ENCODE peak calls at places on chromosome 3, in seven cellular contexts. B is upper lobe of left lung, X is ovary, G is A549, N is GM12878, C is HepG2, W is tibial nerve. Y is an unnamed sample.
A peak's percentile ranks its signal among the peaks of the same experiment; 100 is the strongest.

GRCh38 chr3:54970895-54971294 is 43.0 kb upstream of the LRTM1 start:
- DNase-seq in B (no peak), X (no peak), G (no peak), N (no peak), C (no peak), W (no peak), Y (no peak)

GRCh38 chr3:71150293-71150954 is 433.1 kb downstream of the FOXP1 start:
- DNase-seq in B (no peak), X (no peak), G (no peak), N (no peak), C (no peak), W (no peak), Y (no peak)

GRCh38 chr3:167100651-167101050 is 279.4 kb downstream of the ZBBX start:
- DNase-seq in B (no peak), X (no peak), G (no peak), N (no peak), C (no peak), W (no peak), Y (no peak)

GRCh38 chr3:99031778-99032177 is 130.3 kb upstream of the DCBLD2 start:
- DNase-seq in B (no peak), X (no peak), G (no peak), N (no peak), C (no peak), W (no peak), Y (no peak)

GRCh38 chr3:70090322-70090913 is 90.9 kb downstream of the SAMMSON start:
- DNase-seq in B (no peak), X (no peak), G (peak; percentile 28), N (no peak), C (no peak), W (no peak), Y (no peak)

GRCh38 chr3:14548321-14548729 is 8.2 kb upstream of the GRIP2 start:
- DNase-seq in B (no peak), X (peak; percentile 79), G (peak; percentile 67), N (no peak), C (peak; percentile 56), W (peak; percentile 52), Y (peak; percentile 74)

GRCh38 chr3:129052675-129053074 is 7.9 kb upstream of the GP9 start:
- DNase-seq in B (no peak), X (peak; percentile 57), G (no peak), N (no peak), C (no peak), W (no peak), Y (no peak)

GRCh38 chr3:71395927-71396695 is 187.4 kb downstream of the FOXP1 start:
- DNase-seq in B (no peak), X (no peak), G (no peak), N (no peak), C (no peak), W (no peak), Y (no peak)

GRCh38 chr3:138960417-138960852 is 13.4 kb downstream of the FOXL2NB start:
- DNase-seq in B (peak; percentile 80), X (peak; percentile 56), G (no peak), N (no peak), C (no peak), W (no peak), Y (no peak)

GRCh38 chr3:150599611-150600297 is 3.4 kb upstream of the SELENOT start:
- DNase-seq in B (no peak), X (no peak), G (no peak), N (no peak), C (no peak), W (no peak), Y (no peak)
- TF ChIP-seq EP300 in B (no peak), X (no peak), G (no peak), N (peak; percentile 16), C (no peak), W (no peak), Y (no peak)

GRCh38 chr3:195030791-195031321 is 240.1 kb downstream of the XXYLT1 start:
- DNase-seq in B (peak; percentile 73), X (no peak), G (peak; percentile 14), N (no peak), C (peak; percentile 74), W (no peak), Y (no peak)
- H3K4me1 ChIP-seq in B (peaks cover 23% of the 10 kb centered on the region), X (no peaks in the 10 kb centered on the region), G (peaks cover 26% of the 10 kb centered on the region), N (no peaks in the 10 kb centered on the region), C (peaks cover 74% of the 10 kb centered on the region), W (no peaks in the 10 kb centered on the region), Y (no peaks in the 10 kb centered on the region)

GRCh38 chr3:130312374-130312773 is 33.1 kb upstream of the COL6A5 start:
- DNase-seq in B (no peak), X (no peak), G (no peak), N (no peak), C (no peak), W (no peak), Y (no peak)

DNA sequence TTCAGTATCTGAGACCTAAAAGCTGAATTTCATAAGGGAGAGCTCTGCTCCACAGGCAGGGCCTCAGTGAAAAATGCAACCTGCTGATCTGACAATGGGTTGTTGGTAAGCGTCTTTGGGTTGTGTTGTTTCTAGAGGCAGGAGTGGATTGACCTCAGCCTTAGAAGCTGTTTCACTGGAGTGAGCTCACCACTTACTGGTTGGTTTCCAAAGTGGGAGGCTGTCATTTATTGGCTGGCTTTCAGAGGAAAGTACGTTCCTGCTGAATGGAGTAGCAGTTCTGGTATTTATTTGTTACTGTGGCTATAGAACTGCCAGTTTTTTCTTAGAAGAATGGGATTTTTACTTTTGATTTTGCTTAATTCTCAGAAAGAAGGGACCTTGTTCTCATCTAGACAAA is 29.3 kb upstream of the COL6A5 start:
- DNase-seq in B (no peak), X (no peak), G (no peak), N (no peak), C (no peak), W (no peak), Y (no peak)
- TF ChIP-seq EP300 in B (no peak), X (no peak), G (no peak), N (no peak), C (no peak), W (no peak), Y (no peak)

DNA sequence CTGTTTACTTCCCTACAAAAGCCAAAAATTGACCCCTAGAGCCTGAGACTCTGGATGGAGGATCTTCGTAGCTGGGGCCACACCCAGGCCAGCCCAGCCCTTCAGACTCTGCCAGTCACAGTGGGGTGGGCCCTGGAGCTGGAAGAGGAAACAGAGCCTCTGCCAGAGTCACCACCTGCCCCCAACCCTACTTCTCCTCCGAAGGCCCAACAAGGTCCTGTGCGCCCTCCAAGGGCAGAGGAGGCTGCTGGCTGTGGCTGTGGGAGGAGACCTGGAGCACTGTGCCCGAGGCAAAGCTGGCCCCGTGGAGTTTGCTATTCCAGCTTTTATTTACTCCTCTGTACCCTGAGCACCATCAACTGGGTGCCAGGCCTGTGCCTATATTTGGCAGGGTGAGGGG is 19.0 kb downstream of the CISH start:
- DNase-seq in B (no peak), X (no peak), G (no peak), N (no peak), C (no peak), W (no peak), Y (no peak)
- H3K4me1 ChIP-seq in B (peaks cover 40% of the 10 kb centered on the region), X (peaks cover 10% of the 10 kb centered on the region), G (peaks cover 14% of the 10 kb centered on the region), N (peaks cover 35% of the 10 kb centered on the region), C (peaks cover 78% of the 10 kb centered on the region), W (no peaks in the 10 kb centered on the region), Y (peaks cover 8% of the 10 kb centered on the region)

DNA sequence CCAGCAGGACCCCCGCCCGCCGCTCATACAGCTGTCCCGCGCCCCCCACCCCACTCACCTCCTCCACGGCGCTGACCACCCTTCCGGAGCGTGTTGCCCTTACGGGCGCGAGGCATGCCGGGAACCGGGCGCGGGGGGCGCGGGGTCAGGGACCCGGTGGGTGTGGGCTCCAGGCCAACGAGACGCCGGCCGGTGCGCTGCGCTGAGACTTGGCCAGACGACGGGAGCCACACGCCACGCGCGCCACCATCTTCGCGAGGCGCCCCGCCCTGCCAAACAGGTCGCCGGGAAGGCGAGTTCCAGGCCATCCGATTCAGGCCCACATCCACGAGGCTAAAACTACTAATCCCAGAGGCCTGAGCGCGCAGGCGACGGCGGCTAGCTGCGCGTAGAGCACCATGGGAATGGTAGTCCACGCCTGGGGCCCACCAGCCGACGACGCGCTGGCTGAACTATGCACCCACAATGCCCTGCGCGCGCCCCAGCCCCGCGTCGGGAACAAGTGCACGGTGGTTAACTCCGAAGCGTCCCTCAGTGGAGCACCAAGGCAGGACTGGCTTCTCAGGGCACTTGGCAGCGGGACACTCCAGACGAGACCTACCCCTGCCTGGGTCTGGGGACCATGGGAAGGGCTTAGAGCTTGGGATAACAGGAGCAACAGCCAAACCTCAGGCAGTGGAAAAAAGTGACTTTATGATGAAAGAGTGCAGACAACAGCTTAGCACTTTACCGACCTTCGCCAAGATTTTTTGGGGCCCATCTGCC is at the start of gene IFRD2:
- DNase-seq in B (peak; percentile 99), X (peak; percentile 95), G (peak; percentile 97), N (peak; percentile 92), C (peak; percentile 95), W (peak; percentile 94), Y (peak; percentile 99)
- TF ChIP-seq EP300 in B (no peak), X (no peak), G (no peak), N (no peak), C (no peak), W (peak; percentile 92), Y (no peak)

DNA sequence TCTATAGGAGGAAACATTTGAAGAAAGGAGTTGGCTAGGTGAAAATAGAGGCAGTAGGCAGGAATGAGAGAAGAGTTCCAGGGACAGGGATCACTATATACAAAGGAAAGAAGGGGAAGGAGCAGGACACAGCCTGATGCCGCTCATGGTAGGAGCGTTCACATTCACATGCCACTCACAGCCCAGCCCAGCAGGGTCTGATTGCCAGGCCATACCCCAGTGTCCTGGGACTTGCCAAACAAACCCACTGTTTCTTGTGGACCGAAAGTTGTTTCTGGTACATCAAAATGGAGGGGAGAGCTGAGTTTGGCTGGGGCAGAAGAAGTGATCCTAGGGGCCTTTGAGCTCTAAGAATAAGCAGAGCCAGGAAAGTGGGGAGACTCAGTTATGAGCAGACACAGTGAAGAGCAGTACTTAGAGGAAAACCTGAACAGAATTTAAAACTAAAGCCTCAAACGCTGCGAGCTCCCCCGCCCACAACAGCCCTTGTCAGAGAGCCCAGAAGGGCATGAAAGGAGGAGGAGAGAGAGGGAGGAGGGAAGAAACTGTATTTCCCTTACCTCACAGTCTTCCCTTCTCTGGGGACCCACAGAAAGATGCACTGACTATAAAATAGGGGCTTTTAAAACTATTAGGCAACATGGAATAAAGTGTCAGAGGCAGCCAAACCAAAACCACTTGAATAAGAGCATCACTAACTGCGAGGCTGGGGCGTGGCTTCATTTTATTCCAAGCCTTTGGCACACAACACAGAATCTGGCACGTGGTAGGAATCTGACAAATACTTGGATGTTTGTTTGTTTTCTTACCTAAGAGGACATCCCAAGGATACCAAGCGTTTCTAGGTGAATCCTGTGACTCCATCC is 129.0 kb downstream of the RPL22L1 start:
- DNase-seq in B (no peak), X (peak; percentile 53), G (peak; percentile 50), N (no peak), C (no peak), W (peak; percentile 83), Y (peak; percentile 88)
- H3K4me1 ChIP-seq in B (no peaks in the 10 kb centered on the region), X (peaks cover 5% of the 10 kb centered on the region), G (peaks cover 33% of the 10 kb centered on the region), N (no peaks in the 10 kb centered on the region), C (no peaks in the 10 kb centered on the region), W (no peaks in the 10 kb centered on the region), Y (no peaks in the 10 kb centered on the region)

DNA sequence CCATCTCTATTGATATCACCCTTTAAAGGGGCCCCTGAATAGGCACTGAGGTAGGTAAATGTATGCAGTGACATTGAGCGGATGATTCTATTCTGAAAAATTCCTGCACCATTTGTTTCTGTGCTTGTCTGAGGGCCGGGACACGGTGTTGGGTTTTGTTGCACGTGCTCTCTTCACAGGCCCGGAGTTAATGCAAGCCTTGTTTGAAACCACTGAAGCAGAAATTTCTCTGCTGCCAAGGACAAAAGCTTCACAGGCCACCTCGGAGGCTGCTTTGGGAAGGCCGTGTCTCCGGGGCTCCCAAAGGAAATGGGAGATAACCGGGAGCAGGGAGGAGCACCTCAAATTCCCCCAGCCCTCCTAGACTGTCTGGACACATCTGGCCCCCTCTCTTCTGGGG is 179.4 kb downstream of the OPA1 start:
- DNase-seq in B (no peak), X (no peak), G (no peak), N (no peak), C (peak; percentile 36), W (no peak), Y (no peak)
- TF ChIP-seq EP300 in B (no peak), X (no peak), G (no peak), N (no peak), C (no peak), W (no peak), Y (no peak)

GRCh38 chr3:116734243-116734642 is 24.7 kb downstream of the TUSC7 start:
- DNase-seq in B (no peak), X (no peak), G (no peak), N (no peak), C (no peak), W (no peak), Y (no peak)
- H3K4me1 ChIP-seq in B (no peaks in the 10 kb centered on the region), X (no peaks in the 10 kb centered on the region), G (no peaks in the 10 kb centered on the region), N (no peaks in the 10 kb centered on the region), C (no peaks in the 10 kb centered on the region), W (no peaks in the 10 kb centered on the region), Y (no peaks in the 10 kb centered on the region)